ENCODE peak calls at places on chromosomes 1 and 21, in seven cellular contexts. W is WTC11, X is RWPE1, N is heart right ventricle, A is tibial artery, V is epithelial cell of proximal tubule, S is H9. M is an unnamed sample.

GRCh38 chr1:156727914-156728598 is at the start of gene METTL25B:
- DNase-seq in S (peak), V (no peak), A (peak), W (peak), X (peak), N (peak), M (peak)

GRCh38 chr1:156284112-156284511 is at the start of gene TMEM79:
- DNase-seq in W (no peak), S (no peak), V (no peak), A (no peak), N (no peak), X (peak), M (no peak)

GRCh38 chr1:230421485-230421884 is 4.6 kb downstream of the PGBD5 start:
- DNase-seq in W (no peak), X (no peak), S (no peak), A (no peak), N (no peak), V (no peak), M (no peak)

GRCh38 chr1:53127546-53127945 is 14.9 kb downstream of the SLC1A7 start:
- DNase-seq in S (no peak), X (no peak), V (no peak), W (no peak), N (no peak), A (no peak), M (no peak)

GRCh38 chr1:198575715-198576641 is 35.5 kb upstream of the ATP6V1G3 start:
- DNase-seq in S (no peak), X (peak), V (no peak), A (no peak), W (no peak), N (no peak), M (no peak)

GRCh38 chr1:178946855-178947687 is 76.2 kb upstream of the ANGPTL1 start:
- DNase-seq in A (no peak), X (no peak), N (no peak), V (no peak), S (no peak), W (no peak), M (no peak)

GRCh38 chr1:101452825-101453224 is 216.0 kb downstream of the S1PR1 start:
- DNase-seq in A (no peak), S (no peak), W (no peak), N (no peak), X (no peak), V (no peak), M (peak)

GRCh38 chr1:225427249-225428065 is at the start of gene LBR:
- DNase-seq in W (no peak), V (no peak), N (peak), A (peak), S (no peak), X (peak), M (peak)

GRCh38 chr1:237012789-237013383 is 8.6 kb upstream of the MT1HL1 start:
- DNase-seq in S (no peak), V (peak), N (peak), A (peak), X (peak), W (no peak), M (peak)

GRCh38 chr1:13570924-13571323 is 12.7 kb upstream of the PDPN start:
- DNase-seq in V (no peak), A (no peak), W (no peak), S (no peak), N (no peak), X (no peak), M (no peak)

GRCh38 chr1:245791410-245792312 is 636.9 kb downstream of the KIF26B start:
- DNase-seq in W (no peak), V (no peak), N (no peak), S (no peak), X (no peak), A (no peak), M (no peak)

GRCh38 chr1:206685749-206686485 is 1.2 kb downstream of the MAPKAPK2 start:
- DNase-seq in N (peak), W (peak), S (no peak), V (no peak), A (peak), X (peak), M (peak)

GRCh38 chr1:203320546-203321272 is 15.4 kb downstream of the BTG2 start:
- DNase-seq in X (no peak), N (no peak), S (peak), A (peak), V (no peak), W (peak), M (peak)

GRCh38 chr1:37997256-37998088 is 7.7 kb upstream of the SF3A3 start:
- DNase-seq in A (no peak), W (no peak), S (no peak), X (no peak), N (no peak), V (no peak), M (no peak)

GRCh38 chr1:77313491-77313890 is 31.7 kb downstream of the AK5 start:
- DNase-seq in N (no peak), V (no peak), W (peak), A (no peak), X (no peak), S (peak), M (peak)

GRCh38 chr21:46048926-46049889 is 48.7 kb upstream of the COL6A2 start:
- DNase-seq in A (peak), S (peak), V (no peak), W (no peak), X (peak), N (peak), M (peak)

GRCh38 chr1:248847181-248847955 is 9.3 kb downstream of the ZNF672 start:
- DNase-seq in S (no peak), W (no peak), A (no peak), N (no peak), X (no peak), V (no peak), M (no peak)

GRCh38 chr21:34956416-34957316 is 92.4 kb downstream of the RUNX1 start:
- DNase-seq in X (no peak), S (no peak), W (no peak), V (no peak), N (no peak), A (no peak), M (no peak)

GRCh38 chr1:147466543-147466942 is 74.8 kb upstream of the BCL9 start:
- DNase-seq in V (no peak), S (no peak), A (no peak), N (no peak), X (no peak), W (no peak), M (no peak)

GRCh38 chr1:236400061-236400638 is 6.1 kb downstream of the EDARADD start:
- DNase-seq in X (no peak), A (no peak), S (peak), W (peak), N (no peak), V (no peak), M (no peak)

DNA sequence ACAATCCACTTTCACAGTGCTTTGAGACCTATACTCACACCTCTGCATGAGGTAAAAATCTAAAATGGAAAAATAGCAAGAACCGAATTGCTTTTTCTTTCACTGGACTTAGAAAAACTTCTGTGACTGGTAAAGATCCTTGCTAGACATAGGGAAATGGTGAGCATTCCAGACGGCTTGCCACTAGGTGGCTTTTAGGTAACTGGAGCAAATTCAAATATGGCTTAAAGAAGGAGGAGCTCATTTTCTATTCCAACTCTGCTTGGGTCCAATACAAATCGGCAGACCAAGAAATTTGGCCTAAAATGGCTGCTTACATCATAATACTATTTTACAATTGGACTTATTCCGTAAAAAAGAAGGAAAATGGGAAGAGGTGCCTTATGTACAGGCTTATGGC is 977.9 kb downstream of the ADGRL2 start:
- DNase-seq in A (no peak), W (peak), V (no peak), X (no peak), S (no peak), N (no peak), M (peak)
- TF ChIP-seq CTCF in A (no peak), W (no peak), V (peak), X (no peak), S (peak), N (no peak), M (peak)

DNA sequence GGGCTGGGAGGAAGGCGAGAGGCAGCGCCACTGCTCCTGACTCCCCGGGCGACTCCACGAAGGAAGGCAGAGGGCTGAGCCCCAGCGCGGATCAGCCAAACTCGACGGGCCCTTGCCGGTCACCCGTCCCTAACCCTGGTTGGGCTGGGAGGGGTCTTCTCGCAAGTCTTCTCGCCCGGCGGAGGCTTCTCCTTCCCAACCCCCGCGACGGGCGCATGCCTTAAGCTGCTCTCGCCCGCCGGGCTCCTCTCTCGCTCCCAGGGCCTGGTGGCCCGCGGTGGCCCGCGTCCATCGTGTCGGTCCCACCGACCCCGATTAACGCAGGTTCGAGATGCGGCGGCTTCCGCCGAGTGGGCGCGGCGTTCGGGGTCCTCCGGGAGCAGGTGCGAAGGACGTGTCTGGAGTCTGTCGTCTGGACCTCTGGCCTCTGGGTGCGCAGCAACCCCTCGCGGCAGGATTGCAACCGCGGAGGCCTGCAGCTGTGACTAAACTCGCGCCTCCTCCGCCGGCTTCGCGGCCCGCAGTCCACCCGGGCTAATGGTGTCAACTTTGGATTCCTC is 29.0 kb upstream of the PPM1J start:
- DNase-seq in N (peak), V (no peak), W (peak), X (no peak), S (peak), A (no peak), M (peak)
- TF ChIP-seq CTCF in N (peak), V (peak), W (no peak), X (peak), S (peak), A (no peak), M (peak)

GRCh38 chr1:159664247-159664646 is 50.1 kb downstream of the CRP start:
- DNase-seq in A (no peak), N (no peak), V (no peak), W (no peak), S (no peak), X (no peak), M (no peak)
- TF ChIP-seq CTCF in A (no peak), N (no peak), V (no peak), W (no peak), S (no peak), X (no peak), M (no peak)

GRCh38 chr1:40197656-40198055 is 36.5 kb downstream of the RLF start:
- DNase-seq in A (no peak), S (no peak), X (no peak), W (no peak), N (no peak), V (no peak), M (no peak)
- TF ChIP-seq CTCF in A (no peak), S (peak), X (peak), W (no peak), N (no peak), V (peak), M (peak)

GRCh38 chr1:204363335-204364114 is 3.8 kb upstream of the PLEKHA6 start:
- DNase-seq in S (peak), W (peak), N (peak), V (no peak), X (peak), A (peak), M (peak)

GRCh38 chr1:204369006-204369726 is 9.4 kb upstream of the PLEKHA6 start:
- DNase-seq in N (no peak), S (no peak), X (no peak), V (no peak), A (no peak), W (no peak), M (no peak)

GRCh38 chr1:204367956-204368355 is 8.2 kb upstream of the PLEKHA6 start:
- DNase-seq in X (no peak), N (no peak), A (no peak), V (no peak), S (no peak), W (no peak), M (peak)

GRCh38 chr1:204367193-204367858 is 7.6 kb upstream of the PLEKHA6 start:
- DNase-seq in S (no peak), A (no peak), V (no peak), X (no peak), W (no peak), N (no peak), M (no peak)

GRCh38 chr1:204366759-204367158 is 7.0 kb upstream of the PLEKHA6 start:
- DNase-seq in V (no peak), N (no peak), A (no peak), W (peak), X (no peak), S (peak), M (no peak)
- TF ChIP-seq CTCF in V (peak), N (peak), A (no peak), W (peak), X (no peak), S (peak), M (peak)

GRCh38 chr1:99685516-99686180 is 39.7 kb downstream of the PALMD start:
- DNase-seq in A (peak), W (peak), V (peak), N (peak), X (peak), S (peak), M (peak)
- TF ChIP-seq CTCF in A (peak), W (peak), V (peak), N (peak), X (peak), S (peak), M (peak)

DNA sequence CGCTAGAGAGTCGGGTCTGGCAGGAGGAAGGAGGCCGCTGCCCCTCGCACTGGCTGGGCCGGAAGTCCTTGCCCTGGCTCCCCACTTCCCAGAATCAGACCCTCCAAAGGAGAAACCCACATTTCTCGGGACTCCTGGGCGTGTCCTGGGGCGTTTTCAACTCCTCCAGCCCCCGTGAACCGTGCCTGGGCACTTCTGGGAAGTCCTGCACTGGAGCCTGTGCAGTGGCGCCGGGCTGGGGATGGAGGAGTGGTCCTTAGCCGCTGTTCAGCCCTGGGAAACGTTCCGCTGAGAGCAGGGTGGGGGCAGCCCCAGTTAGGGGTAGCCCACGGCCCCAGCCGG is 3.0 kb downstream of the IGSF21 start:
- DNase-seq in S (no peak), V (no peak), X (no peak), N (peak), A (no peak), W (no peak), M (no peak)
- TF ChIP-seq CTCF in S (no peak), V (no peak), X (no peak), N (no peak), A (no peak), W (no peak), M (no peak)

GRCh38 chr21:28875078-28875477 is 117.6 kb downstream of the LTN1 start:
- DNase-seq in W (no peak), S (no peak), V (no peak), A (no peak), N (no peak), X (no peak), M (no peak)

GRCh38 chr21:28867401-28867800 is 125.3 kb downstream of the LTN1 start:
- DNase-seq in X (no peak), A (no peak), S (no peak), V (no peak), W (no peak), N (no peak), M (peak)

GRCh38 chr21:28872218-28872617 is 120.5 kb downstream of the LTN1 start:
- DNase-seq in V (no peak), W (no peak), N (no peak), X (peak), A (no peak), S (no peak), M (no peak)

GRCh38 chr21:28865488-28866186 is 127.0 kb downstream of the LTN1 start:
- DNase-seq in A (no peak), W (no peak), V (no peak), S (no peak), X (no peak), N (no peak), M (no peak)

GRCh38 chr21:28871388-28872015 is 121.2 kb downstream of the LTN1 start:
- DNase-seq in A (no peak), N (no peak), S (no peak), V (no peak), W (no peak), X (no peak), M (no peak)
- TF ChIP-seq CTCF in A (no peak), N (no peak), S (peak), V (no peak), W (no peak), X (no peak), M (no peak)

GRCh38 chr1:212295579-212295978 is 10.4 kb downstream of the PPP2R5A start:
- DNase-seq in X (no peak), N (no peak), A (no peak), W (no peak), S (no peak), V (no peak), M (no peak)

GRCh38 chr1:212291505-212292134 is 6.4 kb downstream of the PPP2R5A start:
- DNase-seq in N (no peak), S (no peak), W (no peak), X (peak), V (no peak), A (no peak), M (peak)

GRCh38 chr1:212294983-212295382 is 9.8 kb downstream of the PPP2R5A start:
- DNase-seq in S (no peak), N (no peak), W (no peak), X (no peak), V (no peak), A (no peak), M (no peak)

GRCh38 chr1:212292250-212292924 is 7.2 kb downstream of the PPP2R5A start:
- DNase-seq in V (no peak), A (no peak), S (no peak), N (no peak), W (no peak), X (no peak), M (no peak)

DNA sequence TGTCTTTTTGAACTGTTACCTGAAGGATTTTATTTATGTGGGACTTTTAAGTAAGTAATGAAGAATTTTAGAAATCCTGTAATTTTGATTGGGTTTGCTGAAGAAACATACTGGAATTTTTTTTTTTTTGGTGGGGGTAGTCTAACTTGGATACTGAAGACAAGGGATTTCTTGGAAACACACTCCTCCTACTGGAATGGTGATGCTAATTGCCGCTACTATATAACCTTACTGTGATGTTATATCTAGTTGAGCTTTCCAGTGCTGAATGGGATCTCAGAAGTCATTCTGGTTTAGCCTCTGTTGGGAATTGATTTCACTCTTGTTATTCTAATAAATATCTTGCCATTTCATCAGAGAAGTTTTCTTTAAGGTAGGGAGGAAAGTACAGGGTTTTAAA is 8.4 kb downstream of the PPP2R5A start:
- DNase-seq in X (no peak), W (no peak), A (no peak), V (no peak), N (no peak), S (no peak), M (peak)
- TF ChIP-seq CTCF in X (no peak), W (no peak), A (no peak), V (peak), N (peak), S (peak), M (peak)